ENCODE peak calls at places on chromosomes 16 and 17, in four cellular contexts. L is fibroblast of lung, C is spleen, X is AG10803. M is an unnamed sample.

GRCh38 chr17:42230225-42230624 is 35.9 kb upstream of the GHDC start:
- DNase-seq in L (no peak), C (no peak), X (no peak), M (no peak)

GRCh38 chr17:49727353-49727752 is 19.6 kb upstream of the SLC35B1 start:
- DNase-seq in L (no peak), C (no peak), X (no peak), M (no peak)

GRCh38 chr17:40487371-40488020 is 13.9 kb downstream of the TNS4 start:
- DNase-seq in L (no peak), C (no peak), X (no peak), M (no peak)

GRCh38 chr16:1188781-1189189 is 35.9 kb downstream of the CACNA1H start:
- DNase-seq in L (peak), C (no peak), X (peak), M (peak)

GRCh38 chr16:25140459-25140858 is 28.9 kb downstream of the LCMT1 start:
- DNase-seq in L (peak), C (no peak), X (no peak), M (no peak)

GRCh38 chr17:29778936-29779811 is 150.9 kb downstream of the SSH2 start:
- DNase-seq in L (peak), C (peak), X (peak), M (peak)

GRCh38 chr17:62825182-62825581 is 17.1 kb upstream of the MARCHF10 start:
- DNase-seq in L (no peak), C (no peak), X (no peak), M (no peak)

GRCh38 chr16:10750793-10751192 is 7.2 kb downstream of the NUBP1 start:
- DNase-seq in L (no peak), C (no peak), X (peak), M (no peak)

GRCh38 chr16:88326611-88327485 is 55.9 kb upstream of the ZNF469 start:
- DNase-seq in L (no peak), C (no peak), X (no peak), M (no peak)

GRCh38 chr16:66899945-66900688 is 18.6 kb downstream of the CDH16 start:
- DNase-seq in L (peak), C (no peak), X (peak), M (no peak)

GRCh38 chr17:76922084-76922483 is 53.9 kb downstream of the MGAT5B start:
- DNase-seq in L (no peak), C (no peak), X (no peak), M (no peak)

GRCh38 chr17:75822119-75822799 is 21.9 kb downstream of the UNC13D start:
- DNase-seq in L (no peak), C (no peak), X (no peak), M (no peak)

GRCh38 chr17:74601944-74602572 is 10.0 kb upstream of the CD300LD start:
- DNase-seq in L (peak), C (no peak), X (peak), M (peak)

GRCh38 chr17:80080081-80080480 is 21.3 kb upstream of the GAA start:
- DNase-seq in L (peak), C (no peak), X (peak), M (no peak)

GRCh38 chr17:17109896-17110295 is 67.6 kb downstream of the MPRIP start:
- DNase-seq in L (no peak), C (peak), X (no peak), M (no peak)

GRCh38 chr16:82138478-82139285 is 31.3 kb downstream of the MPHOSPH6 start:
- DNase-seq in L (no peak), C (no peak), X (no peak), M (no peak)

GRCh38 chr16:82263456-82264159 is 93.6 kb upstream of the MPHOSPH6 start:
- DNase-seq in L (peak), C (no peak), X (peak), M (peak)

GRCh38 chr17:30921544-30922196 is at the start of gene ADAP2:
- DNase-seq in L (peak), C (peak), X (no peak), M (peak)

GRCh38 chr17:39754958-39755549 is 17.3 kb downstream of the GRB7 start:
- DNase-seq in L (no peak), C (peak), X (no peak), M (peak)

GRCh38 chr17:79248843-79249242 is 174.2 kb downstream of the ENGASE start:
- DNase-seq in L (no peak), C (no peak), X (no peak), M (no peak)

GRCh38 chr16:3149630-3150345 is 15.0 kb downstream of the ZNF213 start:
- DNase-seq in L (peak), C (peak), X (peak), M (peak)

GRCh38 chr17:34606721-34607120 is 27.3 kb downstream of the TMEM132E start:
- DNase-seq in L (no peak), C (no peak), X (no peak), M (no peak)

GRCh38 chr17:48816774-48817590 is at the start of gene TTLL6:
- DNase-seq in L (peak), C (peak), X (peak), M (peak)

GRCh38 chr17:48037036-48037881 is at the start of gene COPZ2:
- DNase-seq in L (peak), C (peak), X (peak), M (peak)

GRCh38 chr16:28186752-28187151 is 25.0 kb downstream of the XPO6 start:
- DNase-seq in L (peak), C (no peak), X (peak), M (no peak)

GRCh38 chr17:8375738-8376259 is 705 bp downstream of the KRABD2 start:
- DNase-seq in L (peak), C (no peak), X (no peak), M (peak)

GRCh38 chr16:80323187-80323807 is 217.5 kb upstream of the DYNLRB2 start:
- DNase-seq in L (no peak), C (no peak), X (no peak), M (no peak)

GRCh38 chr17:42098747-42099399 is 600 bp upstream of the ZNF385C start:
- DNase-seq in L (no peak), C (no peak), X (no peak), M (no peak)

GRCh38 chr17:72090108-72090507 is 30.7 kb upstream of the SOX9 start:
- DNase-seq in L (peak), C (no peak), X (peak), M (no peak)

GRCh38 chr17:16439303-16439791 is 24.0 kb downstream of the TRPV2 start:
- DNase-seq in L (peak), C (no peak), X (peak), M (no peak)

GRCh38 chr17:8122391-8122922 is 1.4 kb downstream of the HES7 start:
- DNase-seq in L (peak), C (no peak), X (peak), M (no peak)

GRCh38 chr16:80466024-80466986 is 74.5 kb upstream of the DYNLRB2 start:
- DNase-seq in L (peak), C (peak), X (peak), M (peak)

GRCh38 chr17:34367486-34368270 is 4.6 kb upstream of the CCL1 start:
- DNase-seq in L (no peak), C (no peak), X (no peak), M (no peak)

GRCh38 chr17:81082177-81083073 is 47.5 kb downstream of the BAIAP2 start:
- DNase-seq in L (peak), C (no peak), X (no peak), M (no peak)

GRCh38 chr16:85752511-85753420 is 1.9 kb upstream of the C16orf74 start:
- DNase-seq in L (peak), C (no peak), X (no peak), M (no peak)
- TF ChIP-seq CTCF in L (peak), C (no peak), X (peak), M (no peak)

GRCh38 chr16:69465083-69465721 is 40.8 kb downstream of the CYB5B start:
- DNase-seq in L (peak), C (no peak), X (no peak), M (no peak)
- TF ChIP-seq CTCF in L (no peak), C (no peak), X (no peak), M (no peak)

DNA sequence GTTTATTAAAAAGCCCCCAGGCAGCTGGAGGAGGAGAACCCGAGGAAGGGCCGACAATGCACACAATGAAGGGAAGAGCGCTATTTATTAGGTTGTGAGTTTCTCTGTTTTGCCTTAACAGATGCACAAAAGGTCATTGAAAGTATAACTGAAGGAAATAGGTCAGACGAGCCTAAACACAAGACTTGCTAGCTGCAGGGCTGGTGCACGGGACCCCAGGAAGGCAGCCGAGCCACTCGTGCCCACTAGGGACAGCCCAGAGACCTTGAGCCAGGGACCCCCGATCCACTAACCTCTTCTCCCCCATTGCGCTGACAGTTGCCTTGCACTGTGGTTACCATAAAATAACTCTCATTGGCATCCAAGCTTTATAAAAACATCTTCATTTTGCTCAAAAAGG is 11.3 kb downstream of the LITAFD start:
- DNase-seq in L (no peak), C (peak), X (no peak), M (no peak)
- TF ChIP-seq CTCF in L (no peak), C (no peak), X (no peak), M (no peak)

DNA sequence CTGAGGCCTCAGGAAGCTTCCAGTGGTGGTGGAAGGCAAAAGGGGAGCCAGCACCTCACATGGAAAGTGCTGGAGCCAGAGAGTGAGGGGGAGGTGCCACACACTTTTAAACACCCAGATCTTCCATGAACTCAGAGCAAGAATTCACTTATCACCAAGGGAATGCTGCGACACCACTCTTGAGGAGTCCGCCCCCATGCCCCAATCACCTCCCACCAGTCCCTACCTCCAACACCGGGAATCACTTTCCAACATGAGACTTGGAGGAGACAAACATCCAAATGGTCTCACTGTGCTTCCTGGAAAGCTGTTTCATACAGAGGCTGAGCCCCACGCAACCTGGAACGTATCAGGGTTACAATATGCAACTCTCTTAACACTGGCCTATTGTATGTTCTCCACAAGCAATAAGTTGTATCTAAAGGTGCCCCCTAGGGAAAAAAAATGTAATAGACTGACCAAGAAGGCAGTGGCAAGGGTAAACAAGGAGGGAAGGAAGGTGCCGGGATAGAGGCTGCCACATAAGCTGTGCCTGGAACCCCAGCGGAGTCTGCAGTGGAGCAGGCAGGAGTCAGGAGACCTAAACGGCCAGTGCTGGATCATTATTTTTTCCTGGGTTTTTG is 106.7 kb upstream of the FOXF1 start:
- DNase-seq in L (no peak), C (no peak), X (no peak), M (no peak)
- TF ChIP-seq CTCF in L (no peak), C (no peak), X (peak), M (no peak)

DNA sequence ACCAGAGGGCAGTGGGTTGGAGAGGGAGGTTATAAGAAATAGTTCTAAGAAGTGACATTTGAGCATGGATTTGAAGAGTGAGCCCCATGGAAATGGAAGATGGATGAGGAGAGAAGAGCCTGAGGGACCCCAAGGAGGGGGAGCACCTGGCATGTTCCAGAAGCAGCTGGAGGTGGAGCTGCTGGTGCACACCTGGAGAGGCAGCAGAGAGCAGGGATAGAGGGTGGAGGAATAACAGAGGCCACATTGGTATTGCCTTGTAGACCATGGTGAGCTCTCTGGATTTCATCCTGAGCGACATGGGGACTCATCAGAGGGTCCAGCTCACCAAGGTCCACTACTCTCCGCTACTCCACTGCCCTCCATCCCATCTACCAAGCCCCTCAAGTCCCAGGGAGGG is 22.3 kb upstream of the KDM8 start:
- DNase-seq in L (no peak), C (no peak), X (no peak), M (no peak)
- TF ChIP-seq CTCF in L (no peak), C (no peak), X (no peak), M (no peak)

GRCh38 chr17:18140648-18141047 is 32.1 kb downstream of the MYO15A start:
- DNase-seq in L (no peak), C (no peak), X (no peak), M (no peak)

GRCh38 chr17:18139092-18139491 is 30.5 kb downstream of the MYO15A start:
- DNase-seq in L (no peak), C (no peak), X (no peak), M (no peak)

GRCh38 chr17:18141210-18141803 is 32.8 kb downstream of the MYO15A start:
- DNase-seq in L (peak), C (no peak), X (peak), M (peak)

GRCh38 chr17:18139498-18139897 is 30.9 kb downstream of the MYO15A start:
- DNase-seq in L (no peak), C (no peak), X (no peak), M (no peak)

GRCh38 chr17:18139949-18140348 is 31.4 kb downstream of the MYO15A start:
- DNase-seq in L (no peak), C (no peak), X (peak), M (peak)
- TF ChIP-seq CTCF in L (peak), C (no peak), X (peak), M (peak)